ENCODE peak calls at places on chromosomes 13 and 19, in five cellular contexts. V is A172, P is T-helper 22 cell, B is NT2/D1, F is retinal pigment epithelial cell. D is an unnamed sample.
A peak's percentile ranks its signal among the peaks of the same experiment; 100 is the strongest.

GRCh38 chr19:16882146-16882545 is 6.7 kb upstream of the F2RL3 start:
- DNase-seq in V (no peak), P (no peak), B (no peak), F (no peak), D (no peak)

GRCh38 chr19:45960595-45961235 is 12.9 kb downstream of the NOVA2 start:
- DNase-seq in V (no peak), P (no peak), B (no peak), F (no peak), D (no peak)

GRCh38 chr13:97502192-97502591 is 68.2 kb downstream of the RAP2A start:
- DNase-seq in V (no peak), P (no peak), B (no peak), F (peak; percentile 51), D (no peak)

GRCh38 chr19:42461700-42462324 is 19.1 kb upstream of the CXCL17 start:
- DNase-seq in V (no peak), P (no peak), B (no peak), F (no peak), D (no peak)

GRCh38 chr13:51397262-51397933 is 55.4 kb downstream of the INTS6 start:
- DNase-seq in V (no peak), P (no peak), B (no peak), F (peak; percentile 1), D (no peak)

GRCh38 chr19:4597975-4598671 is 38.6 kb upstream of the SEMA6B start:
- DNase-seq in V (peak; percentile 47), P (peak; percentile 18), B (peak; percentile 56), F (no peak), D (no peak)

GRCh38 chr13:25116044-25116443 is 20.1 kb downstream of the PABPC3 start:
- DNase-seq in V (no peak), P (no peak), B (no peak), F (no peak), D (no peak)

GRCh38 chr19:33386361-33386858 is 12.9 kb downstream of the CEBPG start:
- DNase-seq in V (no peak), P (no peak), B (no peak), F (no peak), D (no peak)

GRCh38 chr13:41145136-41145908 is 12.7 kb upstream of the KBTBD6 start:
- DNase-seq in V (no peak), P (no peak), B (no peak), F (no peak), D (no peak)

GRCh38 chr13:25330541-25330940 is 29.1 kb downstream of the NUP58 start:
- DNase-seq in V (peak; percentile 13), P (no peak), B (no peak), F (no peak), D (no peak)

GRCh38 chr13:109165417-109165904 is 536.0 kb downstream of the MYO16 start:
- DNase-seq in V (no peak), P (no peak), B (no peak), F (no peak), D (no peak)

GRCh38 chr13:46663216-46663615 is 110.2 kb downstream of the LRCH1 start:
- DNase-seq in V (no peak), P (no peak), B (no peak), F (no peak), D (no peak)

GRCh38 chr13:97339019-97339988 is 94.7 kb upstream of the RAP2A start:
- DNase-seq in V (peak; percentile 41), P (no peak), B (no peak), F (peak; percentile 90), D (no peak)

GRCh38 chr13:114123876-114124275 is 8.5 kb downstream of the RASA3 start:
- DNase-seq in V (no peak), P (no peak), B (no peak), F (no peak), D (no peak)

GRCh38 chr19:18173572-18174294 is at the start of gene IFI30:
- DNase-seq in V (peak; percentile 59), P (peak; percentile 36), B (no peak), F (no peak), D (peak; percentile 52)

GRCh38 chr13:21074601-21075302 is 13.4 kb upstream of the LATS2 start:
- DNase-seq in V (no peak), P (no peak), B (no peak), F (no peak), D (no peak)

D was measured in T-helper 17 cell.